ENCODE peak calls at places on chromosomes 6 and 20, in eight cellular contexts. F is psoas muscle, J is lung, Q is hepatocyte, N is GM23338, K is PC-3, R is tibial artery, H is left ventricle myocardium inferior. C is an unnamed sample.

GRCh38 chr6:46657642-46658041 is 4.9 kb downstream of the SLC25A27 start:
- DNase-seq in F (no peak), J (no peak), Q (no peak), N (no peak), K (no peak), R (no peak), H (no peak), C (no peak)

GRCh38 chr6:4113623-4114022 is 21.8 kb downstream of the ECI2 start:
- DNase-seq in F (no peak), J (no peak), Q (no peak), N (no peak), K (no peak), R (no peak), H (no peak), C (no peak)

GRCh38 chr6:131212024-131212423 is 76.8 kb downstream of the AKAP7 start:
- DNase-seq in F (no peak), J (no peak), Q (no peak), N (no peak), K (peak; percentile 57), R (no peak), H (no peak), C (no peak)

GRCh38 chr20:51385941-51386530 is 156.5 kb downstream of the NFATC2 start:
- DNase-seq in F (no peak), J (no peak), Q (no peak), N (peak; percentile 76), K (peak; percentile 74), R (peak; percentile 32), H (no peak), C (peak; percentile 31)

GRCh38 chr6:3382399-3383279 is 74.2 kb downstream of the SLC22A23 start:
- DNase-seq in F (no peak), J (no peak), Q (peak; percentile 44), N (no peak), K (peak; percentile 94), R (no peak), H (no peak), C (peak; percentile 77)

GRCh38 chr6:110547266-110547964 is 71.0 kb upstream of the SLC22A16 start:
- DNase-seq in F (no peak), J (no peak), Q (no peak), N (no peak), K (peak; percentile 88), R (no peak), H (no peak), C (peak; percentile 70)

GRCh38 chr20:59673288-59673997 is 69.1 kb downstream of the PHACTR3 start:
- DNase-seq in F (no peak), J (peak; percentile 17), Q (no peak), N (no peak), K (no peak), R (no peak), H (no peak), C (no peak)

GRCh38 chr6:48664850-48665249 is 553.9 kb upstream of the PTCHD4 start:
- DNase-seq in F (no peak), J (no peak), Q (no peak), N (no peak), K (no peak), R (no peak), H (no peak), C (no peak)

GRCh38 chr6:19895866-19896579 is 58.9 kb downstream of the ID4 start:
- DNase-seq in F (no peak), J (no peak), Q (no peak), N (no peak), K (peak; percentile 38), R (no peak), H (no peak), C (peak; percentile 69)

GRCh38 chr6:39568896-39569295 is 156.3 kb downstream of the KIF6 start:
- DNase-seq in F (no peak), J (no peak), Q (no peak), N (no peak), K (peak; percentile 58), R (no peak), H (no peak), C (peak; percentile 23)

GRCh38 chr6:106510090-106510970 is 119.0 kb downstream of the RTN4IP1 start:
- DNase-seq in F (peak; percentile 29), J (peak; percentile 79), Q (peak; percentile 63), N (peak; percentile 71), K (peak; percentile 85), R (no peak), H (peak; percentile 36), C (peak; percentile 82)

GRCh38 chr6:106512048-106512957 is 117.0 kb downstream of the RTN4IP1 start:
- DNase-seq in F (peak; percentile 70), J (peak; percentile 84), Q (peak; percentile 82), N (peak; percentile 80), K (peak; percentile 58), R (peak; percentile 75), H (peak; percentile 69), C (peak; percentile 53)

GRCh38 chr6:106509420-106510089 is 119.7 kb downstream of the RTN4IP1 start:
- DNase-seq in F (no peak), J (no peak), Q (no peak), N (peak; percentile 82), K (no peak), R (no peak), H (no peak), C (no peak)

GRCh38 chr6:106511274-106512047 is 117.8 kb downstream of the RTN4IP1 start:
- DNase-seq in F (peak; percentile 28), J (no peak), Q (peak; percentile 41), N (peak; percentile 81), K (peak; percentile 52), R (no peak), H (no peak), C (peak; percentile 59)

DNA sequence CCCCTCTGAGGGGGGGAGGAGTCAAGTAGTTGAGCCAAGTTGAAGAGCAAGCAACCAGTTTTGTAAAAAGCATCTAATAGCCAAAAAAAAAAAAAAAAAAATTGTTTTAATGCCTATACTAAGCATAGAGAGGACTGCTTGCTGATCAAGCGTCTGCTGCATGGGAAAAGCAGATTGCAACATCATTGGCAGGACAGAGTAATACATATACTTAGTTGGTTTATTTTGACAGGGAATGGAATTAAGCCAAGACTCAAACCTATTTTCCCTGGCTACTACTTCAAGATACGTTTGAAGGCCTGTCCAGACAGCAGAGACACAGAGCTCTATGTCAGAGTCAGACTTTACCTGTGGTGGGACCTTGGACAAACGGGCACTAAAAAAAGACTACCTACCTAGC is 120.5 kb downstream of the RTN4IP1 start:
- DNase-seq in F (no peak), J (no peak), Q (no peak), N (no peak), K (no peak), R (no peak), H (no peak), C (peak; percentile 82)
- H3K4me3 ChIP-seq in F (no peak overlapping the region), J (no peak overlapping the region), Q (no peak overlapping the region), N (peak overlapping the region; percentile 84), K (no peak overlapping the region), R (no peak overlapping the region), H (no peak overlapping the region), C (no peak overlapping the region)

GRCh38 chr6:35215665-35216411 is 2.1 kb downstream of the SCUBE3 start:
- DNase-seq in F (no peak), J (no peak), Q (no peak), N (no peak), K (no peak), R (no peak), H (no peak), C (no peak)
- H3K27me3 ChIP-seq in F (peaks cover 66% of the 10 kb centered on the region), J (no peaks in the 10 kb centered on the region), Q (peaks cover 24% of the 10 kb centered on the region), N (peaks cover 91% of the 10 kb centered on the region), K (no peaks in the 10 kb centered on the region), R (no peaks in the 10 kb centered on the region), H (peaks cover 59% of the 10 kb centered on the region), C (peaks cover 21% of the 10 kb centered on the region)

GRCh38 chr6:152993847-152994246 is 8.7 kb downstream of the MTRF1L start:
- DNase-seq in F (no peak), J (no peak), Q (no peak), N (no peak), K (no peak), R (no peak), H (no peak), C (no peak)

GRCh38 chr6:152993431-152993830 is 9.1 kb downstream of the MTRF1L start:
- DNase-seq in F (no peak), J (no peak), Q (no peak), N (peak; percentile 54), K (no peak), R (no peak), H (no peak), C (no peak)
- TF ChIP-seq CTCF in F (no peak), J (no peak), Q (no peak), N (peak; percentile 42), K (peak; percentile 36), R (no peak), H (no peak), C (peak; percentile 16)

GRCh38 chr20:38893485-38894090 is 32.6 kb upstream of the FAM83D start:
- DNase-seq in F (peak; percentile 44), J (peak; percentile 50), Q (peak; percentile 79), N (peak; percentile 85), K (peak; percentile 75), R (no peak), H (peak; percentile 67), C (peak; percentile 23)
- H3K4me3 ChIP-seq in F (no peak overlapping the region), J (no peak overlapping the region), Q (no peak overlapping the region), N (peak overlapping the region; percentile 49), K (peak overlapping the region; percentile 32), R (no peak overlapping the region), H (peak overlapping the region; percentile 21), C (no peak overlapping the region)